ENCODE peak calls at places on chromosomes 13 and 19, in four cellular contexts. V is HepG2, O is GM12878, G is K562. U is an unnamed sample.

GRCh38 chr13:31835932-31836331 is 96.6 kb downstream of the RXFP2 start:
- DNase-seq in O (no peak), G (no peak), V (peak), U (no peak)

GRCh38 chr13:71611292-71611691 is 255.7 kb downstream of the DACH1 start:
- DNase-seq in G (no peak), O (no peak), V (no peak), U (no peak)

GRCh38 chr19:16382775-16383543 is 58.3 kb downstream of the KLF2 start:
- DNase-seq in O (no peak), G (peak), V (peak), U (peak)

GRCh38 chr13:72435251-72435650 is 292.2 kb downstream of the MZT1 start:
- DNase-seq in O (no peak), G (no peak), V (no peak), U (no peak)

GRCh38 chr13:69755101-69755500 is 352.5 kb upstream of the ATXN8OS start:
- DNase-seq in O (no peak), V (no peak), G (no peak), U (no peak)

GRCh38 chr19:18666784-18667183 is 16.7 kb upstream of the CRTC1 start:
- DNase-seq in V (no peak), O (no peak), G (no peak), U (no peak)

GRCh38 chr13:105598551-105598950 is 936.9 kb downstream of the EFNB2 start:
- DNase-seq in G (no peak), V (no peak), O (no peak), U (no peak)

GRCh38 chr19:19463348-19464117 is 51.8 kb downstream of the TSSK6 start:
- DNase-seq in V (no peak), G (no peak), O (no peak), U (no peak)

GRCh38 chr13:42495751-42496150 is 78.2 kb upstream of the TNFSF11 start:
- DNase-seq in V (no peak), G (no peak), O (no peak), U (no peak)

GRCh38 chr13:91946498-91947070 is 548.2 kb downstream of the GPC5 start:
- DNase-seq in O (no peak), V (peak), G (no peak), U (peak)

GRCh38 chr19:21463449-21464105 is 41.8 kb upstream of the ZNF429 start:
- DNase-seq in O (no peak), G (peak), V (no peak), U (peak)

GRCh38 chr19:49718511-49718910 is 27.6 kb downstream of the CPT1C start:
- DNase-seq in V (no peak), O (no peak), G (no peak), U (no peak)

GRCh38 chr13:101739382-101740178 is 287.1 kb downstream of the ITGBL1 start:
- DNase-seq in G (no peak), O (peak), V (peak), U (no peak)

GRCh38 chr13:102309110-102309509 is 92.7 kb downstream of the FGF14 start:
- DNase-seq in G (no peak), O (no peak), V (no peak), U (no peak)

GRCh38 chr13:98528663-98529064 is 48.2 kb downstream of the STK24 start:
- DNase-seq in V (no peak), G (no peak), O (no peak), U (no peak)

GRCh38 chr19:11446652-11447301 is 11.3 kb downstream of the PRKCSH start:
- DNase-seq in V (no peak), O (no peak), G (peak), U (peak)

GRCh38 chr19:13169769-13170168 is 19.6 kb downstream of the IER2 start:
- DNase-seq in O (no peak), G (peak), V (no peak), U (no peak)

GRCh38 chr19:19597809-19598306 is 20.6 kb downstream of the PBX4 start:
- DNase-seq in G (no peak), V (peak), O (peak), U (no peak)

GRCh38 chr13:40159736-40160135 is 504.3 kb downstream of the COG6 start:
- DNase-seq in G (no peak), O (no peak), V (no peak), U (no peak)

GRCh38 chr19:1392939-1393530 is 8.3 kb downstream of the GAMT start:
- DNase-seq in V (no peak), G (no peak), O (no peak), U (no peak)

GRCh38 chr19:28727133-28727834 is 485.7 kb downstream of the UQCRFS1 start:
- DNase-seq in G (peak), V (no peak), O (no peak), U (peak)

GRCh38 chr13:111590796-111591195 is 270.4 kb downstream of the TEX29 start:
- DNase-seq in G (no peak), O (no peak), V (no peak), U (no peak)

GRCh38 chr19:590396-590745 is 690 bp downstream of the HCN2 start:
- DNase-seq in G (no peak), O (no peak), V (no peak), U (peak)

GRCh38 chr19:14979498-14980255 is at the start of gene SLC1A6:
- DNase-seq in O (no peak), G (no peak), V (no peak), U (peak)
- TF ChIP-seq USF2 in O (no peak), G (no peak), V (no peak), U (no peak)

DNA sequence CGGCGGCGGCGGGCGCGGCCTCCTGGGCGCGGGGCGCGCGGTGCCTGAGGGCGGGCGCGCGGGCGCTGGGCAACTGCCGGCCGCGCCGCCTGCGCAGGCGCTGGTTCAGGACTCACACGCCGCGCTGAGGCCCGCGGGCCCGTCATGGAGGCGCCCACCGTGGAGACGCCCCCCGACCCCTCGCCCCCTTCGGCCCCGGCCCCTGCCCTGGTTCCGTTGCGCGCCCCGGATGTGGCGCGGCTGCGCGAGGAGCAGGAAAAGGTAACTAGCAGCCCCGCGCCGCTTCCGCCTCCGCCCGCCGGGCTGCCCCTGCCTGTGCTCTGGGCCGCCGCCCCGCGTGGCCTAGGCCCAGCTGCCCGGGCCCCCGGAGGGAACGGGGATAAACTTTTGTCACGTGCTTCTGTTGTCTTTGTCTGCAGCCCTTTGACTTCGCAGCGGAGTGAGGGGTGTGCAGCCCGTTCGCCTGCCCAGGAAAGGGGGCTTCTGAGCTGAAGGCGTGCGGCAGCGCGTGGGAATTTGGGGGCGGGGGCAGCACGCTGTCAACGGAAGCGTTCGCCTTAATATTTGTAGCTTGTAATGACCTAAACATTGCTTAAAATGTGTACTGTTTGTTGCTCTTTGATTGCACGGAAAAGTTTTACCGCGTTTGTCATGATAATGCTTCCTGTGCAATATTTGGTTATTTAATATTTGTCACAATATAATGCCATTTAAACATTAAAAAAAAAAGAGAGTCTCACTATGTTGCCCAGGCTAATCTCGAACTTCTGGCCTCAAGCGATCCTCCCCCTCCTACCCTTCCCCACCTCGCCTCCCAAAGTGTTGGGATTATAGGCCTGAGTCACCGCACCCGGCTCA is 594 bp downstream of the URI1 start:
- DNase-seq in G (no peak), O (no peak), V (peak), U (peak)
- TF ChIP-seq ZBTB33 in G (no peak), O (no peak), V (no peak), U (no peak)

DNA sequence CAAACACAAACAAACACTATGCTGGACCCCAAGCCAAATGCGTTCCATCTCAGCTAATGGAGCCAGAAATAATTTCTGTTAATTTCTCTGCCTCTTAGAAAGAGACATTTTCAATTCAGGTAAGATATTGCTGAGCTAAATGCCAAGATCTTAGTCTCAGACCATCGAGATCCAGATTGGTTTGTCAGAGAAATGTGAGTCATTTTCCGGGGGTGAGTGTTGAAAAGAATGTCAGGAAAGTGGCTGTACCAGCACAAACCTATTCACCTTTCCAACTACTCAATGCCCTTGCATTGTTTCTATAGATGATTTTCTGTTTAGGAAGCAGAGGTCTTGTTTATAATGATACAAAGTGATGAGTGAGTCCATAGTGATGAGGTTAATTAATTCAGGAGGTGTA is 266.8 kb upstream of the TSHZ3 start:
- DNase-seq in G (no peak), V (no peak), O (no peak), U (no peak)
- TF ChIP-seq USF2 in G (no peak), V (no peak), O (no peak), U (no peak)

DNA sequence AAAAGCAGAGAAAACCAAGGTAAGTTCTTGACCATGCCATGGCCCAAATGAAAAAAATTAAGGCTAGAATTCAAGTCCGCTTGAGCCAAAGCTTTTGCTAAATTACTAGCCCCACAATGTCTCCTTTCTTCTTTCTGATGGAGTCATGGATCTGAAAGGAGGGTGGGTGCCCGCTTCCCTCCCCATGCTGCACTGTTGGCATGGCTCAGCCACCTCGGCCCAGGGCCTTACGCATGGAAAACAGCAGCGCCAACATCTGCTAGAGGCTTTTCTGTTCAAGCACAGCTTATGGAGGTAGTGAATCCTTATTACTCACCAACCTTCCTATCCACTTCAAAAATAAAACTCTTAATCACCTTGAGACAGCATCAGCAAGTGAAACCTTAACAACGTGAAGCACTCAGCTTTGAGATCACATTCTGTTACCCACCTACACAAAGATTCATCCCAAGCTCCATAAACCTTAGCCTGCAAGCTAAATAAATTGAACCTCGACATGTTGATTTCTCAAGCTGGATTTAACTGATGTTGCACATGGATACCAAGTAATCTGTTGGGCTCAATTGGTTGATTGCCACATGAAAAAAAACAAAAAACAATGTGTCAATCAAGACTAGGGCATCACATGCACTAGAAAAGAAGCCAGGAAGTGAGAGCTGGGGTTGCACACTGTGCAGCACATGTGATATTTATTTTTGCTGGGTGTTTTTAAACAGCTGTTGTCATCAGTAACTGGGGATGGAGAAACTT is 43.4 kb downstream of the TPT1 start:
- DNase-seq in O (no peak), V (no peak), G (no peak), U (no peak)
- TF ChIP-seq ZBTB33 in O (no peak), V (no peak), G (no peak), U (no peak)

DNA sequence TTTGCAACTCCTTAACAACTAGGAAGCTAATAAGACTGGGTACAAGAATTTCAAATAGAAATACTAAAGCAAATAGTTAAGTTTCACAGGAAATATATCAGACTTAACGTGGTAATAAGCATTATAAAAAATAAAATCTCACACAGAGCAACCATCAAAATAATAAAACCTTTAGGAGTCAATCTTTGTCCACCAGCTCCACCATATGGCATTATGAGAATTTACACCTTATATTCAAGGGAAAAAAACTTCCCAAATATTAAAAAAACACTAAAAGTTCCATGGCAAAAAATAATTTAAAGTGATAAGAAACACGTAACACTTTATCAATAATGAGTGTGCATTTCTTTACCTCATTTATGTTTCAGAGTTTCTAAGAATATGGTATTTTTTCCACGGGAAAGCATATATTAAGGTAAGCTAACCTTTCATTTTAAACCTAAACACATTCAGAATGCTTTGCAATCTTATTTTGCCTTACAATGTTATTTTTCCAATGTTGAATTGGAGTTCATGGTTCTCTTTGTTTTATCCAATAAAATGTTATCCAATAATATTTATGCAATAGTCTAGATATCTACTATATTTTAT is 423.2 kb upstream of the SGCG start:
- DNase-seq in G (no peak), O (no peak), V (no peak), U (peak)
- TF ChIP-seq USF2 in G (no peak), O (no peak), V (no peak), U (no peak)

GRCh38 chr13:21071015-21071414 is 9.6 kb upstream of the LATS2 start:
- DNase-seq in G (no peak), O (no peak), V (no peak), U (no peak)
- TF ChIP-seq ZBTB33 in G (no peak), O (no peak), V (no peak), U (peak)

GRCh38 chr19:45990113-45990728 is 5.0 kb upstream of the CCDC61 start:
- DNase-seq in G (no peak), O (no peak), V (no peak), U (no peak)
- TF ChIP-seq USF2 in G (no peak), O (no peak), V (no peak), U (no peak)

GRCh38 chr13:95494082-95494681 is 58.3 kb upstream of the CLDN10 start:
- DNase-seq in G (peak), O (no peak), V (peak), U (peak)
- TF ChIP-seq ZBTB33 in G (no peak), O (no peak), V (no peak), U (no peak)

GRCh38 chr19:48454150-48454730 is 1.1 kb upstream of the KCNJ14 start:
- DNase-seq in G (no peak), O (no peak), V (no peak), U (peak)
- TF ChIP-seq USF2 in G (no peak), O (no peak), V (no peak), U (no peak)